ENCODE peak calls at places on chromosome 20, in six cellular contexts. Z, B, M, Q, G and D are unnamed samples.

GRCh38 chr20:41172296-41173140 is 35.2 kb downstream of the PLCG1 start:
- DNase-seq in Q (no peak), Z (no peak), B (no peak), M (no peak), G (no peak), D (no peak)

GRCh38 chr20:32127347-32127746 is 17.8 kb downstream of the TM9SF4 start:
- DNase-seq in M (no peak), G (no peak), Q (no peak), Z (no peak), B (no peak), D (no peak)

GRCh38 chr20:60060593-60060992 is 102.4 kb downstream of the CDH26 start:
- DNase-seq in G (no peak), Z (no peak), Q (no peak), B (no peak), M (no peak), D (no peak)

GRCh38 chr20:43941476-43942212 is 27.0 kb downstream of the TOX2 start:
- DNase-seq in B (no peak), G (no peak), Z (no peak), M (no peak), Q (no peak), D (no peak)

GRCh38 chr20:1266167-1266973 is at the start of gene SNPH:
- DNase-seq in Z (peak), Q (peak), B (no peak), G (peak), M (no peak), D (peak)

GRCh38 chr20:13008761-13009681 is at the start of gene SPTLC3:
- DNase-seq in B (no peak), Q (peak), M (peak), Z (no peak), G (no peak), D (no peak)

GRCh38 chr20:33702861-33703260 is 16.7 kb upstream of the E2F1 start:
- DNase-seq in Z (no peak), Q (no peak), B (no peak), G (no peak), M (no peak), D (no peak)

GRCh38 chr20:33061626-33062025 is 7.9 kb downstream of the BPIFB3 start:
- DNase-seq in G (no peak), Q (no peak), B (no peak), Z (no peak), M (no peak), D (no peak)

GRCh38 chr20:49456646-49457045 is 25.8 kb downstream of the KCNB1 start:
- DNase-seq in Z (no peak), B (no peak), Q (no peak), G (no peak), M (no peak), D (no peak)

DNA sequence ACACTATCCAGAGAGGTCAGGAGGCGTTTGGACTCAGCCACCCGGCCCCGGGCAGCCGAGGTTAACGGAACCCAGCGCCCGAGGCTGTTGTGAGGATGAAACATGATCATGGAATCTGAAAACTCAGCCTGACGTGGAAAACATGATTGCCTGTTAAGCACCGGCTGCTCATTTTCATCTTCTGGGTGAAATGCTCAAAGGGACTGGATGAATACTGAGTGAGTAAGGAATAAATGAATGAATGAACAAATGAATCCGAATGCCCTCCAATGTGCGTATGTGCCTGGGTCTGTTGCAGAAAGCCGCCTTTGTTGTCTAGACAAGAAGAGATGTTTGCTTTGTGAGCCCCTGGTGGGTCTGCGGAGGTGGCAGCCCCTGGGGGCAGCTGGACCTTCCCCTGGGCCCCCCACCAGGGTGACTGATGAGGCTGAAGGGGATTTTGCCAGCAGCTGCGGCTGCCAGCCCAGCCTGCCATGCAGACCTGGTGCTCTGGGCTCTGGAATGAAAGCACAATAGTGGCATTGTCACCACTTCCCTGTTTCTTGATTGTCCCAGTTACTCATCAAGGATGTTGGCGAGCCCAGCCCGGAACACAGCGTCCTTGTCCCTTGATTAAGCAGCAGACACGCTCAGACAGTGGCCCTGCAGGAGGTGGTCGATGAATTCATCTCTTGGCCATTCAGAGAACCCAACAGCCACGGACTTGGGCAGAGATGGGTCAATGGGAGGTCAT is 211.1 kb downstream of the ANKRD60 start:
- DNase-seq in Q (no peak), M (peak), B (no peak), G (no peak), Z (no peak), D (no peak)
- TF ChIP-seq TAF1 in Q (no peak), M (no peak), B (no peak), G (no peak), Z (no peak), D (no peak)

DNA sequence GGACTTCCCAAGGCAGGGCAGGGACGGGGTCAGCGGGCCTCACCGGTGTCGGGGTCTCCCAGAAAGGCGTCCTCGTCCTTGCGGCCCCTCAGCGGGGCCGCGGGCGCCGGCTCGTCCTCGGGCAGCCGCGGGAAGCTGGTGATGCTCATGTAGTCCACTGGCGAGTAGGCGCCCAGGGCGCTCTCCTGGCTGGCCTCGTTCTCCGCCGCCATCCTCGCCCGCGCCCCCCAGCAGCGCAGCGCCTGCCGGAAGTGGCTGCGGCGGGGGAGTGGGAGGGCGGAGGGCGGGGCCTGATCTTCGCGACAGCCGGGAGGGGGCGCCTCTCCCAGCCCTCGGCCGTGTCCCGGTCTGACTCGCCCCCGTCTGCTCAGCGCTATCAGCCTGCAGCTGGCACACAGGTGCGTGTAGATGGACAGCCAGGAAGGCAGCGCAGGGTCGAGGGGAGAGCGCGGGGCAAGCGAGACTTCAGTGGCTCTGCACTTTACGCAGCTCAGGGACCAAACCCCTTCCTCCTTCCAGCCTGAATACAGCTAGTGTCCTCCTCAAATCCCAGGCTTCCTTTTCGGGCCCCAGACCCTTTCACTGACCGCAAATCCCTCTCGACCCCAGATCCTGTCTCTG is at the start of gene GGT7:
- DNase-seq in Q (peak), Z (peak), B (peak), G (peak), M (peak), D (peak)
- TF ChIP-seq POLR2A in Q (no peak), Z (peak), B (peak), G (peak), M (peak), D (no peak)

GRCh38 chr20:57449398-57450354 is 58.5 kb downstream of the RBM38 start:
- DNase-seq in G (no peak), B (no peak), M (no peak), Q (no peak), Z (no peak), D (no peak)
- TF ChIP-seq TAF1 in G (no peak), B (no peak), M (no peak), Q (no peak), Z (no peak), D (no peak)

GRCh38 chr20:6575912-6576391 is 191.5 kb upstream of the BMP2 start:
- DNase-seq in M (peak), Z (no peak), B (peak), G (peak), Q (no peak), D (no peak)
- TF ChIP-seq POLR2A in M (no peak), Z (no peak), B (no peak), G (no peak), Q (no peak), D (no peak)

DNA sequence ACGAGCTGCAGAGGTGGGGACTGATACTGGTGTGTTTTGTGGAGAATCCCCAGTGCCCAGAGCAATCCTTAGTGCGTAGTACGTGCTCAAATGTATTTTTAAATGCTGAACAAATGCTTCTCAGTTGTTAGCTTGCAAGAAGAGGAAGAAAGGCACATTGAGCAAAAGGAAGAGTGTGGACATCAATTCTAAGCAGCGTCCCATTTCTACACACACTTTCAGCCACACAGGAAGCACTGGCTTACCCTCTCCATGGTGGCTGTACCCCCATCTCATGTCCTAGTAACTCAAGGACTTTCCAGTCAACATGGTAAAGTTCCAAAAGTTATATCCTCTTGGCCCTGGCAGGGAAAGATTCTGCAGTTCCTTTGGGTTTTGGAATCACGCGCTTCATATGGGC is 98.8 kb upstream of the NXT1 start:
- DNase-seq in B (no peak), M (no peak), Z (no peak), Q (no peak), G (no peak), D (no peak)
- TF ChIP-seq TAF1 in B (no peak), M (no peak), Z (no peak), Q (no peak), G (no peak), D (no peak)

DNA sequence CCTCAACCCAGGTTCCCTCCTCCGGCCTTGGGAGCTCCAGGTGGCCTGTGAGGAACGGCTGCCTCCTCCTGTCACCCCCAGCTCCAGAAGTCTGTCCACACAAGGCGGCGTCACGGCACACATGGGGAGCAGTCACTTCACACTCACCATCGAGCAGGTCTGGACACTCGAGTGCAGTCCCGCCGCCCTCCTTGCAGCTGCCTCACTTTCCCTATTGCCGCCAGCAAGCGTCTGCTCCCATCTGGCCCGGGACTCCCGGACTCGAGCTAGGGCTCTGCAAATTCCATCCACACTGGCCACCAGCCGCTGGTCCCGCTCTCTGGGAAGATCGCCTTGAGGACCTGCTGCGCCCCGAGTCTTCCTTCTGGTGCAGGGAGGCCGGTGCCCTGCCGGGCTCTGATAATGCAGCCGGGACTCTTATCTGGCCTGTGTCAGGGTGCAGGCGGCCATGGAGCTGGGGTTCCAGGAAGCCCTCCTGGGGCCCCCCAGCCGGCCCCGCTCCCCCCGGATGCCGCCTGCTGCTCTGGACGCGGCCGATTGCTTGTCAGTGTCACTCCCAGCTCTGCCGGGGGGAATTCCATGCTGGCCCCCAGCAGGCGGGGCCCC is at the start of gene RIPOR3:
- DNase-seq in Z (no peak), G (peak), Q (no peak), B (no peak), M (no peak), D (no peak)
- TF ChIP-seq POLR2A in Z (no peak), G (peak), Q (no peak), B (no peak), M (no peak), D (no peak)

GRCh38 chr20:7579888-7580287 is 360.4 kb downstream of the HAO1 start:
- DNase-seq in Q (no peak), G (no peak), B (no peak), M (no peak), Z (no peak), D (no peak)
- TF ChIP-seq TAF1 in Q (no peak), G (no peak), B (no peak), M (no peak), Z (no peak), D (no peak)

GRCh38 chr20:36466089-36466488 is 75.2 kb upstream of the MYL9 start:
- DNase-seq in Q (no peak), B (no peak), Z (no peak), G (no peak), M (no peak), D (no peak)
- TF ChIP-seq POLR2A in Q (no peak), B (no peak), Z (no peak), G (no peak), M (no peak), D (no peak)

DNA sequence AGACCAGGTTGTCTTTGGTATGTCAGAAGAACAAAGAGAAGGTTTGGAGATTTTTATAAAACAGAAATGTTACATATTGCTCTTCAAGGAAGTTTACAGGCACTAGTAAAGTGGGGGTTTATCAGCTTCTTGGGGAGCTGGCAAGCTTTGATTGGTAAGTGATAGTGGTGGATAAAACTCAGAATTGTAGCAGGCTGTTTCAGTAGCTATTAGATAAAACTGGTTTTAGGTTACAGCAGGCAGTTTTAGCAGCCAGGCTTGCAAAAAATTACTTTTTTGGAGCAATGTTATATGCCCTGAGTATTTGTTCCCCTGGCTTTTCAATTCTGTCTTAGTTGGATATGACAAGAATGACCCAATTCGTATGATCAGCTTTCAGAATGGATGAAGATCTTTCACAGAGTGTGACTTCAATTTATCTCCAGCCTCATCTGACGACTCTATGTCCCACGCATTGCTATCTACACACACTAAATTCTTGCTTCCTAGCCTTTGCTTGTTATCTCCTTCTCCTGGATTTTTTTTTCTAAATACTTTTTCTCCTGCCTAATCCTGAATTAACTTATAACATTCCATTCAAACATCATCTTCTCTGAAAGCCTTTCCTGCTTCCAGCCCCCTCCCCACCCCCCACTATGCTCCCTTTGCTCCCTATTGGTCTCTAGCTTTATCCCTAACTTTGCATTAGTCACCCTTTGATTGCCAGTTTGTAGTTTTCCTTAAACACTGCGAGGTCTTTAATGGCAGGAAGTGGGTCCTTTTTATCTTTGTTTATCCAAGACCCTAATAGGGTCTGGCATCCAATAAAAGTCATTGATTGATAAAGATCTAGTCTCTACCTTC is 1.0 kb upstream of the TOMM34 start:
- DNase-seq in Q (no peak), B (no peak), M (peak), G (no peak), Z (no peak), D (no peak)
- TF ChIP-seq TAF1 in Q (no peak), B (no peak), M (no peak), G (no peak), Z (no peak), D (no peak)